ENCODE peak calls at places on chromosome X, in ten cellular contexts. I is fibroblast of lung, X is tibial artery, N is psoas muscle, H is mucosa of descending colon, K is neural progenitor cell, V is tibial nerve, Z is heart right ventricle, W is Peyer's patch, S is pancreas. Y is an unnamed sample. For H3K4me1, the result is how much of the 10 kb centered on the place peaks cover.

GRCh38 chrX:153379971-153380581 is 21.1 kb downstream of the PNMA6E start:
- DNase-seq in I (no peak), W (no peak), H (no peak), X (no peak), S (no peak), Z (no peak), N (no peak), V (no peak), K (no peak), Y (no peak)

GRCh38 chrX:153388722-153389459 is 12.3 kb downstream of the PNMA6E start:
- DNase-seq in N (no peak), H (no peak), W (peak), V (no peak), X (no peak), K (no peak), Z (no peak), I (no peak), S (no peak), Y (no peak)

GRCh38 chrX:155112171-155112570 is 40.9 kb downstream of the BRCC3 start:
- DNase-seq in I (no peak), H (no peak), V (no peak), X (no peak), W (no peak), K (no peak), Z (no peak), N (no peak), S (no peak), Y (no peak)

GRCh38 chrX:54043696-54044125 is 562 bp downstream of the PHF8 start:
- DNase-seq in S (no peak), V (no peak), I (peak), H (peak), N (peak), X (peak), W (peak), Z (no peak), K (peak), Y (no peak)

GRCh38 chrX:106802388-106803275 is at the start of gene TBC1D8B:
- DNase-seq in K (peak), Z (peak), I (peak), X (peak), S (peak), N (peak), H (peak), V (peak), W (no peak), Y (peak)

GRCh38 chrX:151702741-151703352 is 7.6 kb downstream of the PRRG3 start:
- DNase-seq in V (no peak), Z (no peak), K (no peak), S (peak), W (no peak), N (no peak), X (no peak), I (no peak), H (no peak), Y (no peak)

GRCh38 chrX:45515262-45516215 is 314.9 kb upstream of the DIPK2B start:
- DNase-seq in I (peak), N (peak), S (peak), X (peak), V (peak), W (no peak), Z (peak), H (peak), K (peak), Y (peak)

GRCh38 chrX:13863326-13863725 is 46.4 kb upstream of the GPM6B start:
- DNase-seq in K (no peak), H (no peak), N (no peak), I (peak), V (no peak), Z (no peak), S (no peak), W (no peak), X (no peak), Y (no peak)

GRCh38 chrX:47217121-47217851 is 1.2 kb upstream of the CDK16 start:
- DNase-seq in X (peak), H (no peak), W (no peak), K (no peak), V (no peak), S (no peak), N (peak), I (peak), Z (peak), Y (no peak)

GRCh38 chrX:373641-374471 is 12.9 kb downstream of the PPP2R3B start:
- DNase-seq in X (no peak), N (no peak), V (no peak), S (no peak), H (no peak), W (no peak), I (peak), Z (no peak), K (peak), Y (no peak)

GRCh38 chrX:154443479-154443910 is 446 bp upstream of the FAM50A start:
- DNase-seq in Z (no peak), K (peak), S (no peak), N (no peak), W (no peak), X (no peak), V (no peak), I (no peak), H (no peak), Y (no peak)

GRCh38 chrX:46572295-46572936 is 1.1 kb upstream of the CHST7 start:
- DNase-seq in N (no peak), X (no peak), I (no peak), V (no peak), H (no peak), S (no peak), K (no peak), W (no peak), Z (no peak), Y (no peak)

GRCh38 chrX:20988118-20988517 is 386.1 kb upstream of the CNKSR2 start:
- DNase-seq in N (no peak), S (no peak), K (no peak), X (no peak), V (no peak), H (no peak), W (no peak), Z (no peak), I (peak), Y (no peak)

GRCh38 chrX:86171366-86171765 is 23.1 kb downstream of the DACH2 start:
- DNase-seq in S (no peak), W (no peak), H (no peak), N (no peak), K (peak), X (no peak), V (no peak), I (no peak), Z (no peak), Y (no peak)

GRCh38 chrX:153469811-153470410 is 465 bp downstream of the HAUS7 start:
- DNase-seq in S (peak), K (peak), N (peak), I (no peak), V (no peak), W (peak), X (no peak), Z (peak), H (peak), Y (no peak)

GRCh38 chrX:137431693-137432488 is 134.0 kb upstream of the ZIC3 start:
- DNase-seq in S (no peak), K (peak), I (no peak), X (no peak), W (no peak), Z (no peak), N (no peak), V (no peak), H (no peak), Y (no peak)

GRCh38 chrX:2928127-2928582 is 984 bp downstream of the ARSD start:
- DNase-seq in Z (peak), I (peak), S (peak), N (peak), X (peak), H (peak), K (peak), V (peak), W (peak), Y (peak)

GRCh38 chrX:27680726-27681125 is 90.6 kb downstream of the DCAF8L2 start:
- DNase-seq in N (no peak), Z (no peak), H (no peak), W (no peak), I (peak), K (no peak), S (no peak), X (no peak), V (no peak), Y (no peak)

GRCh38 chrX:128676651-128677050 is 624.4 kb upstream of the ACTRT1 start:
- DNase-seq in K (no peak), Z (no peak), X (no peak), I (peak), W (no peak), N (no peak), H (no peak), V (no peak), S (no peak), Y (no peak)

GRCh38 chrX:150664290-150664689 is 28.9 kb upstream of the MTMR1 start:
- DNase-seq in S (peak), H (no peak), I (no peak), N (peak), W (no peak), K (no peak), Z (peak), X (peak), V (no peak), Y (no peak)

GRCh38 chrX:128781506-128781905 is 729.3 kb upstream of the ACTRT1 start:
- DNase-seq in N (no peak), Z (peak), I (no peak), X (no peak), W (no peak), H (peak), S (no peak), V (no peak), K (peak), Y (no peak)

GRCh38 chrX:24424948-24425347 is 40.1 kb upstream of the PDK3 start:
- DNase-seq in V (peak), W (no peak), X (peak), I (peak), Z (peak), S (no peak), N (peak), H (peak), K (no peak), Y (peak)

GRCh38 chrX:40244980-40245379 is 147.2 kb upstream of the BCOR start:
- DNase-seq in X (no peak), K (peak), V (no peak), Z (no peak), W (no peak), S (no peak), H (no peak), N (no peak), I (peak), Y (no peak)

GRCh38 chrX:40243699-40244098 is 145.9 kb upstream of the BCOR start:
- DNase-seq in I (no peak), W (no peak), Z (no peak), S (no peak), X (no peak), N (no peak), H (no peak), V (no peak), K (peak), Y (no peak)

GRCh38 chrX:40244116-40244515 is 146.4 kb upstream of the BCOR start:
- DNase-seq in W (no peak), S (no peak), Z (no peak), K (no peak), I (no peak), V (no peak), X (no peak), H (no peak), N (no peak), Y (no peak)

GRCh38 chrX:40237745-40238178 is 140.0 kb upstream of the BCOR start:
- DNase-seq in K (peak), H (no peak), X (no peak), I (no peak), N (no peak), W (no peak), S (no peak), V (no peak), Z (no peak), Y (no peak)

DNA sequence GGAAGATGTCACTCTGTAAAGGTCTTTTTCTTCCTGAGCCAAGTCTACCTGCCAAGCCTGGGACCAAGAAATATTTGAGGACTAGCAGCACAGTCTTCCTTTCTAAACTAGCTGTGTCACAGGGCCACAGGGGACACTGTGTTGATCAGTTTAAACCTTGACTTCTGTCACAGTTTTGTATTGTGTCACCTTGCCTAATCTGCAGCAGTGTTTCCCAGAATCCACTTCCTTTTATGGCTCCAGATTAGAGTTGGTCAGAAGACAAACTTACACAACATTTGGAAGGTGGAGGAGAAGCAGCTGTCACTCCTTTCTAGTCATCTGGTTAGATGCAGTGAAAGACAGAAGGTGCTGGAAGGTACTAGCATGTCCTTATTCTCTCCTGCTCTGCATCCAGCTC is 143.1 kb upstream of the BCOR start:
- DNase-seq in H (no peak), V (no peak), W (no peak), S (no peak), X (no peak), I (no peak), Z (no peak), K (no peak), N (no peak), Y (no peak)
- H3K4me3 ChIP-seq in H (no peak), V (no peak), W (no peak), S (no peak), X (no peak), I (no peak), Z (no peak), K (no peak), N (no peak), Y (no peak)

GRCh38 chrX:48919947-48920712 is 1.3 kb upstream of the PIM2 start:
- DNase-seq in S (no peak), W (no peak), V (no peak), K (no peak), N (no peak), Z (no peak), I (no peak), X (no peak), H (no peak), Y (no peak)
- H3K4me1 ChIP-seq in S (under half), W (under half), V (under half), K (under half), N (under half), Z (under half), I (under half), X (under half), H (under half), Y (under half)

GRCh38 chrX:19670854-19671620 is 155.7 kb upstream of the MAP3K15 start:
- DNase-seq in X (peak), S (no peak), N (no peak), Z (peak), K (peak), I (peak), W (no peak), V (peak), H (peak), Y (peak)
- H3K4me3 ChIP-seq in X (no peak), S (no peak), N (no peak), Z (peak), K (no peak), I (peak), W (no peak), V (peak), H (no peak), Y (no peak)

DNA sequence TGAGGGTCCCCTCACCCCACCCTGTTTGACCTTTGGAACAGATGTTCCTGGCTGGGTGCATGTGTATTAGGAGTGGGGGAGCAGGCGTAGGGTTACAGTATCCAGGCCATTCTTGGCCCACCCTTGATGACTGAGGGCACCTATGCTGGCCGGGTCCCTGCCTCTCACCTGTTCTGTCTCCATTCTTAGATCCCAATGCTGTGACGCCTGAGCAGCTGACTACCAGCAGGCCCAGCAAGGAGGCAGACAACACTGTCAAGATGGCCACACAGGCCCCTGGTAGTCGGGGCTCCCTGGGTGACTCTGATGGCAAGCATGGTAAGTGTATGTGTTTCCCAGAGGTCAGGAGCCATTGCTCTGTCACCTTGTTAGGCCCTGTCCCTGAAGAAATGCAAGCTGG is 10.9 kb downstream of the EFNB1 start:
- DNase-seq in N (no peak), H (no peak), K (no peak), V (no peak), X (no peak), S (no peak), W (no peak), Z (no peak), I (no peak), Y (no peak)
- H3K4me1 ChIP-seq in N (under half), H (under half), K (under half), V (under half), X (under half), S (under half), W (under half), Z (under half), I (under half), Y (under half)